ENCODE peak calls at places on chromosome 20, in ten cellular contexts. L is NCI-H1105; D is GF-D8; B is T-helper 17 cell; C is Jurkat, Clone E6-1; K is HEK293T; A is non-pigmented ciliary epithelial cell; F is NCI-H82; N is kidney tubule cell; J is iris pigment epithelial cell. R is an unnamed sample.

GRCh38 chr20:23613676-23614075 is 8.0 kb upstream of the CST9 start:
- DNase-seq in L (no peak), D (no peak), B (no peak), C (no peak), K (no peak), A (no peak), F (no peak), N (no peak), J (peak; percentile 24), R (no peak)

GRCh38 chr20:25139061-25139705 is 56.3 kb upstream of the ENTPD6 start:
- DNase-seq in L (no peak), D (no peak), B (no peak), C (no peak), K (no peak), A (no peak), F (peak; percentile 45), N (no peak), J (no peak), R (no peak)

GRCh38 chr20:58078741-58079522 is 149.5 kb downstream of the ANKRD60 start:
- DNase-seq in L (no peak), D (no peak), B (no peak), C (no peak), K (no peak), A (peak; percentile 51), F (no peak), N (peak; percentile 58), J (peak; percentile 41), R (peak; percentile 73)

GRCh38 chr20:21184810-21185209 is 58.9 kb downstream of the KIZ start:
- DNase-seq in L (no peak), D (no peak), B (no peak), C (no peak), K (no peak), A (no peak), F (no peak), N (peak; percentile 78), J (peak; percentile 49), R (peak; percentile 3)

GRCh38 chr20:40279390-40279789 is 409.6 kb downstream of the MAFB start:
- DNase-seq in L (no peak), D (no peak), B (no peak), C (no peak), K (no peak), A (peak; percentile 28), F (peak; percentile 14), N (peak; percentile 38), J (peak; percentile 42), R (peak; percentile 51)

GRCh38 chr20:60428651-60429050 is 470.4 kb downstream of the CDH26 start:
- DNase-seq in L (no peak), D (no peak), B (no peak), C (no peak), K (no peak), A (no peak), F (no peak), N (no peak), J (no peak), R (no peak)

GRCh38 chr20:46698788-46699187 is 9.5 kb upstream of the TP53RK start:
- DNase-seq in L (no peak), D (no peak), B (no peak), C (no peak), K (no peak), A (no peak), F (peak; percentile 53), N (no peak), J (no peak), R (no peak)

GRCh38 chr20:43666376-43667328 is at the start of gene MYBL2:
- DNase-seq in L (peak; percentile 64), D (peak; percentile 20), B (peak; percentile 61), C (peak; percentile 62), K (peak; percentile 89), A (no peak), F (peak; percentile 84), N (peak; percentile 79), J (peak; percentile 51), R (peak; percentile 75)

GRCh38 chr20:46209930-46210671 is 92.0 kb downstream of the CD40 start:
- DNase-seq in L (no peak), D (no peak), B (no peak), C (no peak), K (no peak), A (no peak), F (peak; percentile 78), N (no peak), J (no peak), R (no peak)

GRCh38 chr20:1108437-1108920 is 9.9 kb upstream of the PSMF1 start:
- DNase-seq in L (peak; percentile 10), D (no peak), B (peak; percentile 32), C (peak; percentile 12), K (peak; percentile 73), A (no peak), F (peak; percentile 81), N (peak; percentile 47), J (peak; percentile 34), R (peak; percentile 55)

GRCh38 chr20:48171626-48172025 is 386.3 kb upstream of the SULF2 start:
- DNase-seq in L (no peak), D (no peak), B (no peak), C (no peak), K (no peak), A (no peak), F (peak; percentile 83), N (no peak), J (no peak), R (no peak)

GRCh38 chr20:47318596-47319516 is 37.6 kb downstream of the ZMYND8 start:
- DNase-seq in L (no peak), D (peak; percentile 44), B (no peak), C (no peak), K (peak; percentile 40), A (no peak), F (no peak), N (peak; percentile 86), J (peak; percentile 65), R (peak; percentile 70)

GRCh38 chr20:3706774-3707507 is 5.5 kb downstream of the SIGLEC1 start:
- DNase-seq in L (no peak), D (no peak), B (no peak), C (no peak), K (no peak), A (no peak), F (no peak), N (peak; percentile 19), J (peak; percentile 26), R (no peak)

GRCh38 chr20:57594092-57594911 is 25.9 kb downstream of the ZBP1 start:
- DNase-seq in L (peak; percentile 15), D (no peak), B (peak; percentile 53), C (no peak), K (peak; percentile 74), A (no peak), F (peak; percentile 58), N (peak; percentile 30), J (peak; percentile 8), R (peak; percentile 35)

GRCh38 chr20:45550765-45551164 is 3.6 kb upstream of the EPPIN start:
- DNase-seq in L (no peak), D (no peak), B (no peak), C (no peak), K (no peak), A (no peak), F (no peak), N (no peak), J (no peak), R (no peak)

GRCh38 chr20:40948352-40949267 is 80.0 kb upstream of the TOP1 start:
- DNase-seq in L (no peak), D (no peak), B (no peak), C (no peak), K (no peak), A (no peak), F (no peak), N (no peak), J (peak; percentile 24), R (peak; percentile 25)

GRCh38 chr20:25032478-25033183 is 25.3 kb downstream of the ACSS1 start:
- DNase-seq in L (no peak), D (no peak), B (no peak), C (no peak), K (no peak), A (no peak), F (no peak), N (no peak), J (no peak), R (peak; percentile 29)

GRCh38 chr20:37902504-37903313 is at the start of gene VSTM2L:
- DNase-seq in L (no peak), D (no peak), B (no peak), C (no peak), K (peak; percentile 57), A (no peak), F (peak; percentile 36), N (peak; percentile 55), J (peak; percentile 75), R (peak; percentile 68)

GRCh38 chr20:37907330-37907676 is 4.4 kb downstream of the VSTM2L start:
- DNase-seq in L (no peak), D (no peak), B (no peak), C (no peak), K (no peak), A (no peak), F (peak; percentile 35), N (no peak), J (no peak), R (no peak)

GRCh38 chr20:39659010-39659409 is 696.9 kb downstream of the DHX35 start:
- DNase-seq in L (no peak), D (no peak), B (no peak), C (no peak), K (no peak), A (no peak), F (no peak), N (no peak), J (no peak), R (no peak)

GRCh38 chr20:16821211-16822089 is 73.3 kb downstream of the OTOR start:
- DNase-seq in L (peak; percentile 16), D (no peak), B (no peak), C (peak; percentile 30), K (peak; percentile 62), A (no peak), F (peak; percentile 73), N (peak; percentile 99), J (peak; percentile 47), R (peak; percentile 34)

GRCh38 chr20:47790032-47790965 is 5.0 kb upstream of the SULF2 start:
- DNase-seq in L (no peak), D (no peak), B (no peak), C (no peak), K (no peak), A (peak; percentile 48), F (no peak), N (no peak), J (peak; percentile 85), R (peak; percentile 79)

GRCh38 chr20:4780245-4780644 is 58.5 kb downstream of the PRND start:
- DNase-seq in L (no peak), D (no peak), B (no peak), C (peak; percentile 33), K (no peak), A (no peak), F (peak; percentile 4), N (no peak), J (no peak), R (no peak)

GRCh38 chr20:37836926-37837325 is 66.0 kb upstream of the VSTM2L start:
- DNase-seq in L (no peak), D (no peak), B (no peak), C (no peak), K (no peak), A (no peak), F (no peak), N (no peak), J (no peak), R (no peak)

GRCh38 chr20:63312690-63313348 is 19.8 kb downstream of the COL20A1 start:
- DNase-seq in L (no peak), D (no peak), B (no peak), C (no peak), K (no peak), A (no peak), F (no peak), N (no peak), J (no peak), R (no peak)

GRCh38 chr20:35252037-35252461 is 25.6 kb downstream of the MMP24 start:
- DNase-seq in L (no peak), D (no peak), B (no peak), C (peak; percentile 63), K (no peak), A (no peak), F (no peak), N (no peak), J (no peak), R (no peak)

GRCh38 chr20:16573011-16573965 is at the start of gene KIF16B:
- DNase-seq in L (peak; percentile 89), D (peak; percentile 51), B (peak; percentile 73), C (peak; percentile 69), K (peak; percentile 85), A (peak; percentile 24), F (peak; percentile 96), N (peak; percentile 92), J (peak; percentile 92), R (peak; percentile 93)

GRCh38 chr20:30812739-30813411 is 444.6 kb upstream of the DEFB115 start:
- DNase-seq in L (no peak), D (no peak), B (no peak), C (no peak), K (no peak), A (no peak), F (no peak), N (no peak), J (no peak), R (no peak)

R was measured in Daoy.